ENCODE peak calls at places on chromosomes 2 and 18, in five cellular contexts. R is spleen, N is PC-9, L is DND-41, X is lower lobe of right lung. F is an unnamed sample. For H3K4me1, the result is how much of the 10 kb centered on the place peaks cover.

GRCh38 chr18:57188851-57189565 is 42.1 kb downstream of the BOD1L2 start:
- DNase-seq in R (no peak), N (no peak), L (no peak), X (no peak), F (no peak)

GRCh38 chr18:4284528-4284927 is 170.6 kb downstream of the DLGAP1 start:
- DNase-seq in R (no peak), N (no peak), L (no peak), X (no peak), F (no peak)

GRCh38 chr18:44955825-44956224 is 275.1 kb downstream of the SETBP1 start:
- DNase-seq in R (no peak), N (no peak), L (no peak), X (no peak), F (no peak)

GRCh38 chr2:50782543-50782942 is 249.4 kb downstream of the NRXN1 start:
- DNase-seq in R (no peak), N (no peak), L (no peak), X (no peak), F (no peak)

GRCh38 chr2:202436631-202437030 is 60.5 kb downstream of the BMPR2 start:
- DNase-seq in R (no peak), N (no peak), L (no peak), X (no peak), F (no peak)

GRCh38 chr2:55144922-55145820 is 86.9 kb downstream of the CLHC1 start:
- DNase-seq in R (no peak), N (no peak), L (no peak), X (no peak), F (no peak)

GRCh38 chr2:235330775-235331438 is 162.9 kb upstream of the AGAP1 start:
- DNase-seq in R (no peak), N (peak), L (no peak), X (no peak), F (no peak)

GRCh38 chr18:11955299-11956029 is 25.8 kb upstream of the IMPA2 start:
- DNase-seq in R (no peak), N (peak), L (no peak), X (peak), F (no peak)

GRCh38 chr2:174699993-174700766 is 64.1 kb downstream of the CHRNA1 start:
- DNase-seq in R (no peak), N (no peak), L (peak), X (no peak), F (no peak)

GRCh38 chr2:219551412-219551811 is 7.6 kb downstream of the TMEM198 start:
- DNase-seq in R (peak), N (no peak), L (no peak), X (no peak), F (no peak)

GRCh38 chr2:16189019-16189850 is 248.9 kb downstream of the MYCN start:
- DNase-seq in R (no peak), N (no peak), L (no peak), X (no peak), F (no peak)

GRCh38 chr2:226694910-226695309 is 104.7 kb downstream of the IRS1 start:
- DNase-seq in R (no peak), N (no peak), L (no peak), X (no peak), F (no peak)

GRCh38 chr2:96157649-96158553 is 12.7 kb upstream of the DUSP2 start:
- DNase-seq in R (peak), N (no peak), L (no peak), X (peak), F (peak)

GRCh38 chr2:26298638-26299393 is 47.1 kb upstream of the SELENOI start:
- DNase-seq in R (peak), N (no peak), L (peak), X (peak), F (peak)

GRCh38 chr2:119545754-119546445 is 1.7 kb downstream of the CFAP221 start:
- DNase-seq in R (no peak), N (no peak), L (no peak), X (no peak), F (no peak)

GRCh38 chr2:214192711-214193110 is 218.1 kb upstream of the VWC2L start:
- DNase-seq in R (no peak), N (no peak), L (no peak), X (no peak), F (no peak)

GRCh38 chr2:136531731-136532130 is 233.6 kb upstream of the THSD7B start:
- DNase-seq in R (no peak), N (no peak), L (no peak), X (no peak), F (no peak)

GRCh38 chr18:46174317-46175039 is 70.3 kb downstream of the HAUS1 start:
- DNase-seq in R (no peak), N (peak), L (peak), X (peak), F (peak)

GRCh38 chr2:4763009-4763408 is 929.2 kb upstream of the SOX11 start:
- DNase-seq in R (no peak), N (no peak), L (peak), X (no peak), F (peak)

GRCh38 chr2:96342085-96342484 is 6.5 kb downstream of the NCAPH start:
- DNase-seq in R (no peak), N (peak), L (no peak), X (no peak), F (peak)

GRCh38 chr18:33014060-33014796 is 241.4 kb upstream of the KLHL14 start:
- DNase-seq in R (no peak), N (no peak), L (no peak), X (no peak), F (no peak)

GRCh38 chr2:48530033-48530804 is at the start of gene STON1:
- DNase-seq in R (peak), N (no peak), L (peak), X (peak), F (peak)

GRCh38 chr18:50356036-50356945 is 18.6 kb upstream of the SKA1 start:
- DNase-seq in R (no peak), N (no peak), L (no peak), X (no peak), F (peak)

GRCh38 chr2:45984896-45985488 is 312.2 kb upstream of the EPAS1 start:
- DNase-seq in R (no peak), N (no peak), L (no peak), X (no peak), F (no peak)

GRCh38 chr18:68779169-68779568 is 18.7 kb upstream of the CCDC102B start:
- DNase-seq in R (no peak), N (peak), L (no peak), X (no peak), F (no peak)

GRCh38 chr18:75213610-75214009 is 3.0 kb downstream of the TSHZ1 start:
- DNase-seq in R (no peak), N (no peak), L (no peak), X (no peak), F (no peak)

GRCh38 chr2:14354231-14354630 is 278.3 kb upstream of the LRATD1 start:
- DNase-seq in R (no peak), N (no peak), L (no peak), X (no peak), F (no peak)

GRCh38 chr18:45361148-45361851 is 254.0 kb upstream of the SLC14A2 start:
- DNase-seq in R (no peak), N (no peak), L (no peak), X (no peak), F (no peak)

GRCh38 chr2:231461516-231461971 is 2.7 kb downstream of the NCL start:
- DNase-seq in R (peak), N (no peak), L (no peak), X (no peak), F (no peak)

GRCh38 chr18:58755304-58756010 is 84.2 kb downstream of the MALT1 start:
- DNase-seq in R (peak), N (no peak), L (no peak), X (no peak), F (no peak)

DNA sequence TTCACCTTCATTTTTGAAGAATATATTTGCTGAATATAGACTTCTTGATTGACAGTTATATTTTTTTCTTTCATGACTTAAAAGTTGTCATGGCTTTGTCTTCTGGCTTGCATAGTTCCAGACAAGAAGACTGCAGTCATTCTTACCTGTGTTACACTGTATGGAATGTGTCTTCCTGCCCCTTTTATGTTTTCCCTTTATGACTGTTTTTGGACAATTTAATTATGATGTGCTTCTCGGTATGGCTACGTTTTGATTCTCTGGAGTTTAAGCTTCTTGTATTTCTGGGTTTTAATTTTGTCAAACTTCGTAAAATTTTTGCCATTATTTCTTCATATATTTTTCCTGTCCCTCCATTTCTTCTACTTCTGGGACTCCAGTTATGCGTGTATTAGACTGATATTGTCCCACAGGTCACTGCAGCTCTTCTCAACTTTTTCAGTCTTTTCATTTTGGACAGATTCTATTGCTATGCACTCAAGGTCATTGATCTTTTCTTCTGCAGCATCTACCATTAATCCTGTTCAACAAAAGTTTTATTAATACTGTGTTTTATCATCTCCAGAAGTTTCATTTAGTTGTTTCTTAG is 17.1 kb downstream of the MTERF4 start:
- DNase-seq in R (no peak), N (no peak), L (no peak), X (no peak), F (no peak)
- H3K4me1 ChIP-seq in R (under half), N (under half), L (under half), X (under half), F (under half)

DNA sequence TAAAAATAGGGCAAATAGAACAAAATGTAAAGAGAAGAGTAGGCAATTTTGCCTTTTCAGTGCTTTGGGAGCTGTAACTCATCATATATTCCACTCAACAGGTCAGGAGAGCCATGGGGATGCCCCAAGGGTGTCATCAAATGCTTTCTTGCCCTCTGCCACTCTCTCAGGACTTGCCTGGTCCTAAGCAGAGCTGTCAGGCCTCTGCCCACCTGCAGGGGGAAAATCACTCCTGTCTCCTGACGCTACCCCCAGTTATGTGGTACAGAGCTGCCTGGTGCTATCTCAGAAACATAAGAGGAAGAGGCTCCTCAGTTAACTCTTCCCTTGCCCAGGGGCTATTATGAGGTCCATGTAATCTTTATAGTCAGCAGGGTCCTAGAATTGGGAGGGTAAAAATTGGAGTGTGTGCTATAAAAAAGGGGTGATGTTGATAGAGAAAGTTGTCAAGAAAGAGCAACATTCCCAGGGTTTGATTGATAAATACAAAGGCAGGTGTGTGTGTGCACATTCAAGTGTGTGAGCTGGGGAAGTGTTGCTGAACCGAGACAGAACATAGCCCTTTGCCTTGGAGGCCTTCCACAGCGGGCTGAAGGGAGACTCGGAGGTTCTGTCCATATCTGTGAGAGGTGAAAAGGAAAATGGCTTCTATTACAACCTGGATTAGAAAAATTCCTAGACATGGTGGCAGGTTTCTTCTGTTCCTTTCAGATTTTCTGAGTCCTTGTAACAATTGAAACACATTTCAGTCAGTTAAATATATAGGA is 25.4 kb downstream of the PTPRM start:
- DNase-seq in R (no peak), N (no peak), L (no peak), X (no peak), F (no peak)
- TF ChIP-seq CTCF in R (no peak), N (no peak), L (no peak), X (no peak), F (no peak)

GRCh38 chr2:215436705-215437570 is 1.1 kb upstream of the FN1 start:
- DNase-seq in R (no peak), N (no peak), L (no peak), X (peak), F (no peak)
- H3K4me3 ChIP-seq in R (peak), N (peak), L (peak), X (peak), F (peak)

DNA sequence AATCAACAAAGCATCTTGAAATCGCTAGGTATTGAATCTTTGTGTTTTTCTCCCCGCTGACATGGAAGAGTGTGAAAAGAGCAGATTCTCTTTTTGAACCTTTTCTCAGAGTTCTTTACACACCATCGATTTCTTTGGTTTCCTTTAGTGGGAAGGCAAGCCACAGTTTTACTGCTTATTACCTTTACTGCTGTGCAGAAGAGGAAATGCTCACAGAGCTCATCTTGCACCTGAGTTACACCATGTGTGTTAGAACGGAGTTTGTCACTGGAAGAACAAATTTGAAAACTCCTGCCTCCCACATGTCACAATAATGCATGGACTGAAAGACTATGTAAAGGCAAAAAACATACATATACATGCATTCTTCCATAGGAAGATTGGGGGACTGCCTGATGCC is 45.3 kb upstream of the PDK1 start:
- DNase-seq in R (no peak), N (no peak), L (no peak), X (no peak), F (no peak)
- H3K4me1 ChIP-seq in R (under half), N (under half), L (under half), X (under half), F (under half)

GRCh38 chr2:146777181-146777580 is 1067.6 kb upstream of the ACVR2A start:
- DNase-seq in R (no peak), N (no peak), L (no peak), X (no peak), F (no peak)
- TF ChIP-seq CTCF in R (no peak), N (no peak), L (no peak), X (no peak), F (no peak)

DNA sequence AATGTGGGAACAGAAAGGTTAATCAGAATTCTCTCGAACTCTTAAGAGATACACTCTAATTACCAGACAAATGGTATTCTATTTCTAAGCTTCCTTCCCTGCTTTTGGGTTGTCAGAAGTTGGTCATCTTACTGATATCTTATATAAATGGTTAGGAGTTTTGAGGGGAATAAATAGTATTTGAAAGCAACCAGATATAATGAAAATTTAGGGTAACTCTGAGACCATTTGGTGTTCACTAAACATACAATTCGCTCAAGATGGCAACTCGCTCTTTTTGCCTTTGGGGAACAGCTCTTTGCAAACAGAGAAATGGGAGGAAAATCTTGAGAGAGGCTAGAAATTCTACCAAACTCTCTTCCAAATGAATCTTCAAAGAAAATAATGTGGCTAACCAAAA is 250.8 kb downstream of the TCF4 start:
- DNase-seq in R (no peak), N (no peak), L (no peak), X (no peak), F (no peak)
- H3K4me3 ChIP-seq in R (no peak), N (no peak), L (no peak), X (no peak), F (no peak)

GRCh38 chr2:85245891-85246290 is 81.9 kb downstream of the TGOLN2 start:
- DNase-seq in R (no peak), N (no peak), L (no peak), X (no peak), F (no peak)
- H3K4me1 ChIP-seq in R (under half), N (under half), L (under half), X (half or more), F (under half)

GRCh38 chr2:9138507-9139085 is 68.0 kb upstream of the ASAP2 start:
- DNase-seq in R (peak), N (no peak), L (no peak), X (no peak), F (no peak)
- TF ChIP-seq CTCF in R (no peak), N (no peak), L (no peak), X (no peak), F (no peak)

DNA sequence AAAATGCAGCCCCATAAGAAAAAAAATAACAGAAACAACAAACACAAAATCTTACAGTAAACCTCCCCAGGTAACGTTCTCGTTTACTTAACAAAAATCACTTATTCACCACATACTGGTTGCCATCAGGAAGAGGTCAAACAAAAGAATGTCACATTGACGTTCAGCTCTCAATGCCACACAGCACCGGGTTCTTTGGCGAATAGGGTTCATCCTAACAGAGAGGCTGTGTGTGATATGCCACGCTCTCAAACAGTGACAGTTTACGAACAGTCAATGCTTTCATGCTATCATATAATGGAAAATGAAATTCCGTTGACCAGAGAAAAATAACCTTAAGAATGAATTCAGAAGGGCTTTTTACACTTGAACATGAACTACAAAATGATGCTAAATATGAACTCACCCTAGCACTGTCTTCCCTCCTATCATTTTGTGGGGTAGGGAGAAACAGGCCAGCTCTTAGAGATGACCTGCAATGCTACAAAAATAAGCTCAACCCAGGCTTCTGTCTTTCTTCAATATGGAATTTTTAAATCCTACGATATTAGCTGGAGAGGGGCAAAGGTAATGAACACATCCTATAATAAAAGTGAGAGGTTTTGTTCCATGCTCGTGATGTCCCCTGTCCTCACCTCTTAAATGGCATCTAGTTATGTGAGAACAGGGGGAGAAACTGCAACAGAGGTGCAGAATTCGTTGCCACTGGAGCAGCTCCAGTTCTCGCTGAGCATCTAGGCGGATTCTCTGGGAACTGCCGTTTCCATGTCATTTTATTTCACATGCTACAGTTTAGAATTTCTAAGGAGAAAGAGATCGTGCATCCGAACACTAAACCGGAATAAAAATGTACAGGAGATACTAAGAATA is 1.8 kb downstream of the TMEM163 start:
- DNase-seq in R (no peak), N (no peak), L (no peak), X (no peak), F (no peak)
- H3K4me3 ChIP-seq in R (no peak), N (no peak), L (no peak), X (peak), F (no peak)